ENCODE peak calls at places on chromosomes 13 and 19, in nine cellular contexts. One of them, this sample, is unnamed.
A peak's percentile ranks its signal among the peaks of the same experiment; 100 is the strongest.

GRCh38 chr13:100451923-100452322 is 136.7 kb downstream of the GGACT start:
- DNase-seq in tibial nerve: no peak
- DNase-seq in breast epithelium: no peak
- DNase-seq in stimulated activated CD4-positive, alpha-beta T cell treated with anti-CD3 and anti-CD28 coated beads, Interleukin-4, amount 100 ng/mL, for 24 hours: no peak
- DNase-seq in EH: no peak
- DNase-seq in T-helper 17 cell: no peak
- DNase-seq in AG08395: no peak
- DNase-seq in nucleus accumbens: no peak
- DNase-seq in effector memory CD4-positive, alpha-beta T cell: no peak
- DNase-seq in this sample: no peak

GRCh38 chr13:32315255-32316029 is at the start of the genes BRCA2 and ZAR1L:
- DNase-seq in effector memory CD4-positive, alpha-beta T cell: peak; percentile 71
- DNase-seq in nucleus accumbens: peak; percentile 76
- DNase-seq in breast epithelium: peak; percentile 83
- DNase-seq in T-helper 17 cell: peak; percentile 80
- DNase-seq in stimulated activated CD4-positive, alpha-beta T cell treated with anti-CD3 and anti-CD28 coated beads, Interleukin-4, amount 100 ng/mL, for 24 hours: peak; percentile 88
- DNase-seq in AG08395: peak; percentile 85
- DNase-seq in EH: peak; percentile 91
- DNase-seq in tibial nerve: peak; percentile 82
- DNase-seq in this sample: peak; percentile 87

GRCh38 chr19:1502433-1503088 is 10.3 kb downstream of the ADAMTSL5 start:
- DNase-seq in EH: no peak
- DNase-seq in effector memory CD4-positive, alpha-beta T cell: no peak
- DNase-seq in tibial nerve: no peak
- DNase-seq in T-helper 17 cell: no peak
- DNase-seq in nucleus accumbens: no peak
- DNase-seq in stimulated activated CD4-positive, alpha-beta T cell treated with anti-CD3 and anti-CD28 coated beads, Interleukin-4, amount 100 ng/mL, for 24 hours: no peak
- DNase-seq in breast epithelium: no peak
- DNase-seq in AG08395: no peak
- DNase-seq in this sample: no peak

GRCh38 chr19:16143399-16144215 is at the start of gene HSH2D:
- DNase-seq in T-helper 17 cell: peak; percentile 73
- DNase-seq in AG08395: no peak
- DNase-seq in EH: no peak
- DNase-seq in nucleus accumbens: no peak
- DNase-seq in tibial nerve: no peak
- DNase-seq in breast epithelium: peak; percentile 54
- DNase-seq in stimulated activated CD4-positive, alpha-beta T cell treated with anti-CD3 and anti-CD28 coated beads, Interleukin-4, amount 100 ng/mL, for 24 hours: peak; percentile 73
- DNase-seq in effector memory CD4-positive, alpha-beta T cell: peak; percentile 48
- DNase-seq in this sample: no peak

GRCh38 chr19:34556500-34556899 is 74.9 kb downstream of the WTIP start:
- DNase-seq in nucleus accumbens: no peak
- DNase-seq in AG08395: peak; percentile 19
- DNase-seq in stimulated activated CD4-positive, alpha-beta T cell treated with anti-CD3 and anti-CD28 coated beads, Interleukin-4, amount 100 ng/mL, for 24 hours: no peak
- DNase-seq in tibial nerve: no peak
- DNase-seq in effector memory CD4-positive, alpha-beta T cell: no peak
- DNase-seq in EH: peak; percentile 9
- DNase-seq in breast epithelium: no peak
- DNase-seq in T-helper 17 cell: no peak
- DNase-seq in this sample: peak; percentile 77

GRCh38 chr19:33456076-33456844 is 65.3 kb downstream of the PEPD start:
- DNase-seq in EH: no peak
- DNase-seq in nucleus accumbens: no peak
- DNase-seq in tibial nerve: no peak
- DNase-seq in breast epithelium: no peak
- DNase-seq in stimulated activated CD4-positive, alpha-beta T cell treated with anti-CD3 and anti-CD28 coated beads, Interleukin-4, amount 100 ng/mL, for 24 hours: no peak
- DNase-seq in effector memory CD4-positive, alpha-beta T cell: no peak
- DNase-seq in T-helper 17 cell: no peak
- DNase-seq in AG08395: no peak
- DNase-seq in this sample: no peak

GRCh38 chr19:36707134-36707533 is 19.7 kb downstream of the ZNF567 start:
- DNase-seq in T-helper 17 cell: no peak
- DNase-seq in EH: no peak
- DNase-seq in effector memory CD4-positive, alpha-beta T cell: no peak
- DNase-seq in stimulated activated CD4-positive, alpha-beta T cell treated with anti-CD3 and anti-CD28 coated beads, Interleukin-4, amount 100 ng/mL, for 24 hours: no peak
- DNase-seq in breast epithelium: no peak
- DNase-seq in AG08395: no peak
- DNase-seq in tibial nerve: no peak
- DNase-seq in nucleus accumbens: no peak
- DNase-seq in this sample: no peak

GRCh38 chr19:45403781-45404556 is 900 bp downstream of the PPP1R13L start:
- DNase-seq in T-helper 17 cell: peak; percentile 57
- DNase-seq in effector memory CD4-positive, alpha-beta T cell: peak; percentile 39
- DNase-seq in nucleus accumbens: no peak
- DNase-seq in breast epithelium: peak; percentile 72
- DNase-seq in EH: peak; percentile 63
- DNase-seq in stimulated activated CD4-positive, alpha-beta T cell treated with anti-CD3 and anti-CD28 coated beads, Interleukin-4, amount 100 ng/mL, for 24 hours: peak; percentile 55
- DNase-seq in tibial nerve: no peak
- DNase-seq in AG08395: no peak
- DNase-seq in this sample: no peak

GRCh38 chr19:38228491-38229439 is 4.7 kb upstream of the DPF1 start:
- DNase-seq in breast epithelium: no peak
- DNase-seq in EH: no peak
- DNase-seq in tibial nerve: no peak
- DNase-seq in nucleus accumbens: peak; percentile 28
- DNase-seq in stimulated activated CD4-positive, alpha-beta T cell treated with anti-CD3 and anti-CD28 coated beads, Interleukin-4, amount 100 ng/mL, for 24 hours: no peak
- DNase-seq in effector memory CD4-positive, alpha-beta T cell: no peak
- DNase-seq in T-helper 17 cell: no peak
- DNase-seq in AG08395: no peak
- DNase-seq in this sample: no peak

GRCh38 chr13:102690883-102691282 is 4.0 kb downstream of the METTL21C start:
- DNase-seq in nucleus accumbens: no peak
- DNase-seq in T-helper 17 cell: no peak
- DNase-seq in effector memory CD4-positive, alpha-beta T cell: no peak
- DNase-seq in tibial nerve: no peak
- DNase-seq in AG08395: no peak
- DNase-seq in stimulated activated CD4-positive, alpha-beta T cell treated with anti-CD3 and anti-CD28 coated beads, Interleukin-4, amount 100 ng/mL, for 24 hours: no peak
- DNase-seq in EH: no peak
- DNase-seq in breast epithelium: no peak
- DNase-seq in this sample: no peak

GRCh38 chr19:33785795-33786194 is 10.9 kb upstream of the KCTD15 start:
- DNase-seq in EH: peak; percentile 47
- DNase-seq in breast epithelium: no peak
- DNase-seq in stimulated activated CD4-positive, alpha-beta T cell treated with anti-CD3 and anti-CD28 coated beads, Interleukin-4, amount 100 ng/mL, for 24 hours: no peak
- DNase-seq in nucleus accumbens: no peak
- DNase-seq in AG08395: no peak
- DNase-seq in T-helper 17 cell: no peak
- DNase-seq in tibial nerve: no peak
- DNase-seq in effector memory CD4-positive, alpha-beta T cell: no peak
- DNase-seq in this sample: peak; percentile 44

GRCh38 chr19:47398707-47399106 is 20.6 kb downstream of the MEIS3 start:
- DNase-seq in tibial nerve: no peak
- DNase-seq in nucleus accumbens: no peak
- DNase-seq in T-helper 17 cell: no peak
- DNase-seq in stimulated activated CD4-positive, alpha-beta T cell treated with anti-CD3 and anti-CD28 coated beads, Interleukin-4, amount 100 ng/mL, for 24 hours: no peak
- DNase-seq in EH: no peak
- DNase-seq in effector memory CD4-positive, alpha-beta T cell: no peak
- DNase-seq in breast epithelium: no peak
- DNase-seq in AG08395: no peak
- DNase-seq in this sample: no peak

GRCh38 chr19:39864118-39864517 is 17.9 kb upstream of the FBL start:
- DNase-seq in stimulated activated CD4-positive, alpha-beta T cell treated with anti-CD3 and anti-CD28 coated beads, Interleukin-4, amount 100 ng/mL, for 24 hours: no peak
- DNase-seq in breast epithelium: no peak
- DNase-seq in T-helper 17 cell: no peak
- DNase-seq in EH: no peak
- DNase-seq in AG08395: no peak
- DNase-seq in effector memory CD4-positive, alpha-beta T cell: no peak
- DNase-seq in nucleus accumbens: no peak
- DNase-seq in tibial nerve: no peak
- DNase-seq in this sample: peak; percentile 20

GRCh38 chr19:18135712-18136584 is 17.0 kb upstream of the PIK3R2 start:
- DNase-seq in AG08395: no peak
- DNase-seq in nucleus accumbens: no peak
- DNase-seq in effector memory CD4-positive, alpha-beta T cell: no peak
- DNase-seq in T-helper 17 cell: no peak
- DNase-seq in EH: no peak
- DNase-seq in breast epithelium: no peak
- DNase-seq in tibial nerve: no peak
- DNase-seq in stimulated activated CD4-positive, alpha-beta T cell treated with anti-CD3 and anti-CD28 coated beads, Interleukin-4, amount 100 ng/mL, for 24 hours: no peak
- DNase-seq in this sample: no peak